ENCODE peak calls at places on chromosomes 5 and 9, in four cellular contexts. E, D, Y and R are unnamed samples.

GRCh38 chr5:116947691-116948528 is 373.3 kb upstream of the SEMA6A start:
- DNase-seq in E (no peak), D (peak; percentile 28), Y (peak; percentile 57), R (peak; percentile 22)

GRCh38 chr9:93318441-93318840 is 133.0 kb upstream of the FAM120A start:
- DNase-seq in E (no peak), Y (no peak), D (no peak), R (no peak)

GRCh38 chr9:15606667-15607472 is 54.0 kb downstream of the CCDC171 start:
- DNase-seq in E (no peak), Y (peak; percentile 4), D (peak; percentile 79), R (peak; percentile 43)

GRCh38 chr9:90905079-90905478 is 103.5 kb downstream of the SYK start:
- DNase-seq in Y (no peak), D (peak; percentile 78), E (no peak), R (no peak)

GRCh38 chr5:74327339-74327685 is 313.2 kb downstream of the ENC1 start:
- DNase-seq in E (no peak), Y (no peak), D (no peak), R (no peak)

GRCh38 chr5:87138091-87138819 is 129.4 kb upstream of the RASA1 start:
- DNase-seq in D (no peak), E (no peak), Y (no peak), R (no peak)

GRCh38 chr9:93365427-93366118 is 85.9 kb upstream of the FAM120A start:
- DNase-seq in Y (no peak), E (no peak), D (no peak), R (no peak)

GRCh38 chr9:120914410-120914809 is 12.2 kb downstream of the TRAF1 start:
- DNase-seq in E (no peak), Y (no peak), D (no peak), R (no peak)

GRCh38 chr5:76415855-76416254 is 12.8 kb downstream of the IQGAP2 start:
- DNase-seq in Y (no peak), E (no peak), D (no peak), R (no peak)

GRCh38 chr5:96322217-96322616 is 110.8 kb downstream of the PCSK1 start:
- DNase-seq in D (no peak), E (no peak), Y (no peak), R (no peak)

GRCh38 chr5:137344723-137345322 is 154.3 kb downstream of the SPOCK1 start:
- DNase-seq in Y (peak; percentile 16), E (peak; percentile 25), D (peak; percentile 0), R (no peak)

GRCh38 chr9:36245906-36246305 is 12.3 kb downstream of the GNE start:
- DNase-seq in E (no peak), D (no peak), Y (no peak), R (no peak)

GRCh38 chr9:95023217-95024003 is 294.1 kb downstream of the FANCC start:
- DNase-seq in E (peak; percentile 30), D (no peak), Y (no peak), R (peak; percentile 66)

GRCh38 chr9:127741831-127742434 is 6.8 kb upstream of the TOR2A start:
- DNase-seq in E (peak; percentile 85), D (no peak), Y (no peak), R (no peak)

GRCh38 chr5:137621861-137622823 is 113.7 kb downstream of the KLHL3 start:
- DNase-seq in D (no peak), E (no peak), Y (no peak), R (no peak)